ENCODE peak calls at places on chromosomes 13 and 19, in seven cellular contexts. B is fibroblast of mammary gland, I is A549, W is AG04450, P is foreskin fibroblast, D is endodermal cell, C is IMR-90. L is an unnamed sample.

GRCh38 chr13:95325485-95325884 is 24.2 kb upstream of the ABCC4 start:
- DNase-seq in C (no peak), I (no peak), B (no peak), W (no peak), D (no peak), P (no peak), L (no peak)

GRCh38 chr19:11942843-11943108 is 17.9 kb downstream of the ZNF700 start:
- DNase-seq in C (no peak), W (no peak), D (no peak), I (no peak), P (no peak), B (no peak), L (no peak)

GRCh38 chr19:58559275-58560006 is 1.0 kb upstream of the UBE2M start:
- DNase-seq in W (peak), I (peak), C (peak), D (peak), P (peak), B (peak), L (peak)

GRCh38 chr19:46784262-46785053 is 3.9 kb downstream of the SLC1A5 start:
- DNase-seq in I (peak), P (peak), W (peak), C (peak), D (peak), B (peak), L (peak)

GRCh38 chr13:27053902-27054595 is 117.6 kb downstream of the USP12 start:
- DNase-seq in D (no peak), B (peak), C (peak), I (peak), P (peak), W (peak), L (peak)

GRCh38 chr13:113061271-113061625 is 44.3 kb upstream of the F7 start:
- DNase-seq in D (no peak), C (no peak), I (no peak), B (no peak), W (no peak), P (no peak), L (no peak)

GRCh38 chr13:79392882-79393563 is 13.0 kb downstream of the RBM26 start:
- DNase-seq in I (no peak), B (peak), W (no peak), D (no peak), C (peak), P (peak), L (no peak)

GRCh38 chr13:25204843-25205242 is 32.8 kb upstream of the AMER2 start:
- DNase-seq in I (no peak), P (no peak), B (no peak), W (no peak), D (no peak), C (no peak), L (no peak)

GRCh38 chr19:3125900-3126524 is 9.8 kb upstream of the GNA15 start:
- DNase-seq in P (peak), D (peak), W (no peak), B (peak), C (no peak), I (peak), L (no peak)

GRCh38 chr19:18098891-18099622 is 1.5 kb downstream of the MAST3 start:
- DNase-seq in D (peak), C (no peak), W (no peak), P (no peak), I (no peak), B (no peak), L (no peak)

GRCh38 chr13:59103004-59103768 is 1060.5 kb downstream of the DIAPH3 start:
- DNase-seq in B (peak), W (peak), C (peak), I (no peak), D (no peak), P (peak), L (no peak)

GRCh38 chr19:35671818-35672217 is 5.5 kb downstream of the UPK1A start:
- DNase-seq in C (no peak), W (no peak), P (peak), D (no peak), B (no peak), I (no peak), L (no peak)

GRCh38 chr19:51200071-51200470 is 24.8 kb upstream of the CD33 start:
- DNase-seq in B (no peak), I (no peak), D (no peak), P (no peak), W (no peak), C (no peak), L (no peak)

DNA sequence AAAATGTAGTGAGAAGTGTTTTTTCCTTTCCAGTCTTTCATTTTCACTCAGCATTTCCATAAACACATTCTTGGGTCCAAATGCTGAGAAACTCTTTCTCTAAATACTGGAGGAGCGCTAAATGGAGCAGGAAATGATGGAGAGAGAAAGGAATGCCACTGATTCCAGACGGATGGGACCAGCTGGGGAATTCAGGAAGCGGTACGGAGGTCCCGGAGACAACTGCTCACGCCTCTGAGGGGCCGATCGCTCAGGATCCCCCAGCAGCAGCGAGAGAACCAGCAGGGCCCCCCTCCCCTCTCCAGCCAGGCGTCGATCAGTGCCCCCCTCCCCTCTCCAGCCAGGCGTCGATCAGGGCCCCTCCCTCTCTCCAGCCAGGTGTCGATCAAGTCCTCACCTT is 13.2 kb downstream of the RASA3 start:
- DNase-seq in P (peak), D (peak), W (peak), B (peak), C (peak), I (peak), L (peak)
- H3K4me3 ChIP-seq in P (peak), D (peak), W (peak), B (peak), C (no peak), I (peak), L (peak)

GRCh38 chr19:40703029-40703755 is 12.7 kb upstream of the NUMBL start:
- DNase-seq in P (no peak), W (no peak), B (no peak), I (no peak), C (no peak), D (no peak), L (no peak)

GRCh38 chr19:40704491-40705361 is 12.0 kb downstream of the COQ8B start:
- DNase-seq in I (no peak), B (no peak), W (no peak), P (no peak), C (no peak), D (no peak), L (no peak)

GRCh38 chr19:40707615-40708014 is 9.1 kb downstream of the COQ8B start:
- DNase-seq in W (no peak), B (no peak), C (no peak), I (no peak), D (no peak), P (no peak), L (no peak)

GRCh38 chr19:40705362-40705651 is 11.4 kb downstream of the COQ8B start:
- DNase-seq in W (no peak), I (no peak), C (no peak), D (no peak), P (no peak), B (peak), L (no peak)

DNA sequence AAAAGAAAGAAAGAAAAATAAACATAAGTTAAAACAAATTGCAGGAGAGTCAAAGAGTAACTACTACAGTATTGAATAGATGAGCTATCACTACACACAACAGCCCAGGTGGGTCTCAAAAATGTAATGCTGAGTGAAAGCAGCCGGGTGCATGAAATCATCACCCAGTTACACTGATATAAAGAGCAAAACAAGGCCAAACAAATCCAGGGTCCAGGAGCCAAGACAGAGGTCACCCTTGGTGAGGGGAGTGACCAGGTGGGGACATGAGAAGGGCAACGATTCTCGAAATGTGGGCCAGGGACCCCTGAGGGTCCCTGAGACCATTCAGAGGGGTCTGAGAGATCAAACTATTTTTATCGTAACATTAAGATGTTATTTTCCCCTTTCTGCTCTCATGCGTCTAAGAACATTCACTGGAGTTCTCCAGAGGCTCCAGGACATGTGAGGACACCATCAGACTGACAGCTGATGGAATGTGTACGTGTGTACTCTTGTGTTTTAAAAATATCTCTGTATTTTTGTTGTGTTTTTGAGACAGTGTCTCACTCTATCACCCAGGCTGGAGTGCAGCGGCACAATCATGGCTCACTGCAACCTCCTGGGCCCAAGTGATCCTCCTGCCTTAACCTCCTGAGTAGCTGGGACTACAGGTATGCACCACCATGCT is 10.6 kb downstream of the COQ8B start:
- DNase-seq in W (no peak), D (no peak), I (no peak), C (no peak), P (no peak), B (no peak), L (no peak)
- TF ChIP-seq CTCF in W (no peak), D (no peak), I (no peak), C (no peak), P (no peak), B (no peak), L (no peak)

GRCh38 chr19:1470864-1471513 is 8.0 kb downstream of the C19orf25 start:
- DNase-seq in C (no peak), B (no peak), D (peak), W (no peak), P (peak), I (no peak), L (no peak)
- H3K4me3 ChIP-seq in C (no peak), B (no peak), D (peak), W (no peak), P (peak), I (no peak), L (peak)

GRCh38 chr19:29875931-29876330 is 64.1 kb downstream of the CCNE1 start:
- DNase-seq in I (no peak), W (no peak), P (no peak), B (no peak), D (no peak), C (no peak), L (no peak)

GRCh38 chr19:29872224-29872731 is 60.5 kb downstream of the CCNE1 start:
- DNase-seq in I (peak), P (peak), D (peak), W (no peak), B (no peak), C (no peak), L (no peak)

GRCh38 chr19:29871143-29871542 is 59.4 kb downstream of the CCNE1 start:
- DNase-seq in W (no peak), I (no peak), B (no peak), P (no peak), D (no peak), C (no peak), L (no peak)

GRCh38 chr19:29873801-29874575 is 62.2 kb downstream of the CCNE1 start:
- DNase-seq in I (no peak), C (no peak), P (no peak), B (no peak), W (no peak), D (no peak), L (no peak)

GRCh38 chr19:29873024-29873800 is 61.4 kb downstream of the CCNE1 start:
- DNase-seq in P (peak), C (no peak), D (peak), B (no peak), I (peak), W (no peak), L (no peak)
- TF ChIP-seq CTCF in P (peak), C (peak), D (peak), B (peak), I (peak), W (peak), L (peak)

GRCh38 chr13:47256618-47257017 is 359.8 kb upstream of the HTR2A start:
- DNase-seq in D (no peak), I (no peak), C (peak), P (peak), B (peak), W (peak), L (peak)
- H3K4me3 ChIP-seq in D (no peak), I (no peak), C (no peak), P (no peak), B (no peak), W (no peak), L (no peak)